ENCODE peak calls at places on chromosomes 4 and X, in four cellular contexts. One of them, this sample, is unnamed. For H3K9me3, the result is how much of the 10 kb centered on the place peaks cover.

GRCh38 chr4:176238819-176239218 is 30.2 kb downstream of the ASB5 start:
- DNase-seq in neural progenitor cell: no peak
- DNase-seq in GM23248: peak
- DNase-seq in MM.1S: no peak
- DNase-seq in this sample: peak

GRCh38 chrX:111040377-111041017 is 55.5 kb upstream of the PAK3 start:
- DNase-seq in neural progenitor cell: no peak
- DNase-seq in GM23248: peak
- DNase-seq in MM.1S: no peak
- DNase-seq in this sample: peak

GRCh38 chr4:95165926-95166524 is 382.7 kb downstream of the UNC5C start:
- DNase-seq in neural progenitor cell: peak
- DNase-seq in GM23248: peak
- DNase-seq in MM.1S: peak
- DNase-seq in this sample: peak

GRCh38 chrX:119008122-119008744 is 33.8 kb downstream of the LONRF3 start:
- DNase-seq in neural progenitor cell: peak
- DNase-seq in GM23248: peak
- DNase-seq in MM.1S: peak
- DNase-seq in this sample: peak

GRCh38 chr4:165560941-165561340 is 182.1 kb downstream of the CPE start:
- DNase-seq in neural progenitor cell: no peak
- DNase-seq in GM23248: no peak
- DNase-seq in MM.1S: no peak
- DNase-seq in this sample: no peak

GRCh38 chrX:146602246-146602645 is 207.3 kb upstream of the CXorf51B start:
- DNase-seq in neural progenitor cell: no peak
- DNase-seq in GM23248: no peak
- DNase-seq in MM.1S: no peak
- DNase-seq in this sample: no peak

GRCh38 chrX:110692876-110693275 is 102.7 kb downstream of the CHRDL1 start:
- DNase-seq in neural progenitor cell: no peak
- DNase-seq in GM23248: no peak
- DNase-seq in MM.1S: peak
- DNase-seq in this sample: no peak

GRCh38 chr4:826508-827208 is 729 bp upstream of the CPLX1 start:
- DNase-seq in neural progenitor cell: peak
- DNase-seq in GM23248: no peak
- DNase-seq in MM.1S: no peak
- DNase-seq in this sample: no peak

GRCh38 chrX:112846787-112847186 is 6.2 kb upstream of the AMOT start:
- DNase-seq in neural progenitor cell: no peak
- DNase-seq in GM23248: no peak
- DNase-seq in MM.1S: no peak
- DNase-seq in this sample: no peak

GRCh38 chr4:94548571-94548970 is 96.8 kb downstream of the PDLIM5 start:
- DNase-seq in neural progenitor cell: peak
- DNase-seq in GM23248: peak
- DNase-seq in MM.1S: no peak
- DNase-seq in this sample: peak

GRCh38 chrX:123184858-123185251 is 777 bp downstream of the GRIA3 start:
- DNase-seq in neural progenitor cell: peak
- DNase-seq in GM23248: peak
- DNase-seq in MM.1S: no peak
- DNase-seq in this sample: no peak

GRCh38 chr4:175951794-175952193 is 113.8 kb upstream of the WDR17 start:
- DNase-seq in neural progenitor cell: no peak
- DNase-seq in GM23248: peak
- DNase-seq in MM.1S: no peak
- DNase-seq in this sample: peak

GRCh38 chr4:37454263-37454800 is 209.8 kb downstream of the NWD2 start:
- DNase-seq in neural progenitor cell: no peak
- DNase-seq in GM23248: no peak
- DNase-seq in MM.1S: no peak
- DNase-seq in this sample: no peak

GRCh38 chr4:121256887-121257426 is 92.8 kb upstream of the TNIP3 start:
- DNase-seq in neural progenitor cell: no peak
- DNase-seq in GM23248: no peak
- DNase-seq in MM.1S: no peak
- DNase-seq in this sample: no peak

GRCh38 chrX:37993857-37994619 is 12.3 kb upstream of the SYTL5 start:
- DNase-seq in neural progenitor cell: peak
- DNase-seq in GM23248: no peak
- DNase-seq in MM.1S: peak
- DNase-seq in this sample: peak

GRCh38 chrX:123590842-123591491 is 141.9 kb downstream of the THOC2 start:
- DNase-seq in neural progenitor cell: no peak
- DNase-seq in GM23248: peak
- DNase-seq in MM.1S: peak
- DNase-seq in this sample: peak

GRCh38 chr4:53480909-53481308 is 103.5 kb downstream of the FIP1L1 start:
- DNase-seq in neural progenitor cell: no peak
- DNase-seq in GM23248: peak
- DNase-seq in MM.1S: no peak
- DNase-seq in this sample: no peak

GRCh38 chr4:4755306-4755705 is 104.2 kb upstream of the MSX1 start:
- DNase-seq in neural progenitor cell: peak
- DNase-seq in GM23248: no peak
- DNase-seq in MM.1S: no peak
- DNase-seq in this sample: no peak

GRCh38 chr4:128974203-128974602 is 119.1 kb downstream of the SCLT1 start:
- DNase-seq in neural progenitor cell: no peak
- DNase-seq in GM23248: no peak
- DNase-seq in MM.1S: no peak
- DNase-seq in this sample: no peak

GRCh38 chr4:52173470-52174055 is 122.5 kb downstream of the SPATA18 start:
- DNase-seq in neural progenitor cell: no peak
- DNase-seq in GM23248: peak
- DNase-seq in MM.1S: no peak
- DNase-seq in this sample: no peak

GRCh38 chrX:148281920-148282319 is 218.5 kb upstream of the AFF2 start:
- DNase-seq in neural progenitor cell: no peak
- DNase-seq in GM23248: no peak
- DNase-seq in MM.1S: no peak
- DNase-seq in this sample: no peak

GRCh38 chr4:40507977-40508376 is 121.7 kb downstream of the RBM47 start:
- DNase-seq in neural progenitor cell: no peak
- DNase-seq in GM23248: no peak
- DNase-seq in MM.1S: no peak
- DNase-seq in this sample: no peak

GRCh38 chr4:18980516-18981233 is 959.1 kb upstream of the LCORL start:
- DNase-seq in neural progenitor cell: no peak
- DNase-seq in GM23248: no peak
- DNase-seq in MM.1S: peak
- DNase-seq in this sample: peak

GRCh38 chrX:5080812-5081211 is 1147.9 kb downstream of the NLGN4X start:
- DNase-seq in neural progenitor cell: no peak
- DNase-seq in GM23248: no peak
- DNase-seq in MM.1S: no peak
- DNase-seq in this sample: peak

GRCh38 chrX:115894087-115894486 is 276.5 kb upstream of the AGTR2 start:
- DNase-seq in neural progenitor cell: peak
- DNase-seq in GM23248: no peak
- DNase-seq in MM.1S: peak
- DNase-seq in this sample: peak

GRCh38 chr4:78058591-78059523 is 1.7 kb downstream of the FRAS1 start:
- DNase-seq in neural progenitor cell: peak
- DNase-seq in GM23248: peak
- DNase-seq in MM.1S: peak
- DNase-seq in this sample: peak

GRCh38 chrX:116284383-116284782 is 113.8 kb downstream of the AGTR2 start:
- DNase-seq in neural progenitor cell: no peak
- DNase-seq in GM23248: no peak
- DNase-seq in MM.1S: no peak
- DNase-seq in this sample: peak

GRCh38 chr4:46390353-46391058 is 578 bp upstream of the GABRA2 start:
- DNase-seq in neural progenitor cell: peak
- DNase-seq in GM23248: no peak
- DNase-seq in MM.1S: no peak
- DNase-seq in this sample: no peak

GRCh38 chr4:80263541-80264351 is 2.7 kb upstream of the FGF5 start:
- DNase-seq in neural progenitor cell: peak
- DNase-seq in GM23248: no peak
- DNase-seq in MM.1S: no peak
- DNase-seq in this sample: no peak

GRCh38 chr4:186693159-186693815 is 30.4 kb downstream of the FAT1 start:
- DNase-seq in neural progenitor cell: no peak
- DNase-seq in GM23248: peak
- DNase-seq in MM.1S: no peak
- DNase-seq in this sample: peak

GRCh38 chrX:38985375-38985774 is 184.1 kb downstream of the MID1IP1 start:
- DNase-seq in neural progenitor cell: no peak
- DNase-seq in GM23248: peak
- DNase-seq in MM.1S: peak
- DNase-seq in this sample: peak

DNA sequence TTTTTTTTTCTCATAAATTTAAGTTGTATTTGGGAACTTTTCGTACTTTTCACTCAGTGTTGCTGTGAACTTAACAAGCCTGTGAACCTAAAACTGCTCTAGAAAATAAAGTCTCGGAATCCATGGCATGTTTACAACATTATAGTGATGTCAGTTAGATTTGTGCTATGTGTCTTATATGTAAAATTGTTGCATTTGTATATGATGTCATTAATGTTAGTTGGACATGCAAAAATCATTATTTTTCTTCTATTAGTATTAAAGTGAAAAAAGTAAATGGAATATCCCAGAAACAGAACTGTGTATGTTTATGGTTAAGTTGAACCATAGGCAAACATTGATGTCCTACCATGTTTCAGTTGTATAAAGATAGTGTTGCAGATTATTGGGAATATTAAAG is 85.2 kb downstream of the STIM2 start:
- DNase-seq in neural progenitor cell: no peak
- DNase-seq in GM23248: no peak
- DNase-seq in MM.1S: no peak
- DNase-seq in this sample: no peak
- H3K9me3 ChIP-seq in neural progenitor cell: under half
- H3K9me3 ChIP-seq in GM23248: under half
- H3K9me3 ChIP-seq in MM.1S: under half
- H3K9me3 ChIP-seq in this sample: under half

GRCh38 chr4:168632246-168632832 is 135.5 kb downstream of the PALLD start:
- DNase-seq in neural progenitor cell: peak
- DNase-seq in GM23248: peak
- DNase-seq in MM.1S: no peak
- DNase-seq in this sample: peak

GRCh38 chr4:168630445-168631187 is 133.8 kb downstream of the PALLD start:
- DNase-seq in neural progenitor cell: no peak
- DNase-seq in GM23248: peak
- DNase-seq in MM.1S: no peak
- DNase-seq in this sample: peak

GRCh38 chr4:168629561-168629960 is 132.7 kb downstream of the PALLD start:
- DNase-seq in neural progenitor cell: no peak
- DNase-seq in GM23248: no peak
- DNase-seq in MM.1S: no peak
- DNase-seq in this sample: no peak

GRCh38 chr4:168633071-168633470 is 136.2 kb downstream of the PALLD start:
- DNase-seq in neural progenitor cell: no peak
- DNase-seq in GM23248: no peak
- DNase-seq in MM.1S: no peak
- DNase-seq in this sample: peak

DNA sequence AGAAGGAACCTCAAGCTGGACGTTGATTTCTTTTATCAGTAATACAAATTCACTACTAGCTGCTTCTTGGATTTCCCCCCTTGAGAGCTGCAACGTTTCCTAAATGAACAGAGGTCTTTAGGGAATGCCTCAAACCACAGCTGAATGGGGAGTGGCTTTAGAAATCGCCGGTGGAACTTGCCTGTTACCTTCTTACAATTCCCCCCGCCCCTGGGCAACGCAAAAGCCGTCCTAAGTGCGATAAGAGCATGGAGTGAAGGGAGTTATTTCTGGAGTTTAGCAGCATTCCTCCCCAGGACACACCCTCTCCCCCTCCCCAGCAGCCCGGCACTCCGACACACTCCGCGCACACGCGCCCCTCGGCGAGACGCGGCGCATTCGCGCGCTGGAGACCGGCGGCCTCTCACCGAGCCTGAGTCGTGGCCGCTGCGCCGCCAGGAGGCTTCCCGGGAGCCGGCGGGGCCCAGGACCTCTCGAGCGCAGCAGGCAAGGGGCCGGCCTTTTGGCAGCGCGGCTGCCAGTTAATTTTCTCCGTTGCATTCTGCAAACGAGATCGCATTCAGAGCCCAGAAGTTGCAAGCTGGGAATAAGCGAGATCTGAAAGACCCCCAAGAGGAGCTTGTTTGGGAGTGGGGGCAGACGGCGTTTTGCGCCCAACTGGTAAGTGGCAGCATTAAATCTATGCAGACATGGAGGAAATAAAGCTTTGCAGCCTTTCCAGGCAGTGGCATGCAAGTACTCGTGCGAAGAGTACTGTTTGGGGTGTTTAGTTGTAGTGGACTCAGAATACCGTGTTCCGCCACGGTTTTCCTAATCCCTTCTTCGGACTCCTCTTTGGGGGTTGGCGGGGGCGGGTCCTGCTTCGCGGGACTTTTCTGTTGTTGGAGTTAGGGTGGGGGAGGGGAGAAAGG is 134.6 kb downstream of the PALLD start:
- DNase-seq in neural progenitor cell: peak
- DNase-seq in GM23248: peak
- DNase-seq in MM.1S: no peak
- DNase-seq in this sample: peak
- TF ChIP-seq EZH2 in neural progenitor cell: no peak
- TF ChIP-seq EZH2 in GM23248: no peak
- TF ChIP-seq EZH2 in MM.1S: no peak
- TF ChIP-seq EZH2 in this sample: no peak

GRCh38 chrX:71493111-71493613 is 39.7 kb upstream of the OGT start:
- DNase-seq in neural progenitor cell: no peak
- DNase-seq in GM23248: peak
- DNase-seq in MM.1S: no peak
- DNase-seq in this sample: no peak
- TF ChIP-seq EZH2phosphoT487 in neural progenitor cell: no peak
- TF ChIP-seq EZH2phosphoT487 in GM23248: no peak
- TF ChIP-seq EZH2phosphoT487 in MM.1S: no peak
- TF ChIP-seq EZH2phosphoT487 in this sample: no peak

GRCh38 chrX:63471004-63471403 is 119.9 kb upstream of the SPIN4 start:
- DNase-seq in neural progenitor cell: no peak
- DNase-seq in GM23248: no peak
- DNase-seq in MM.1S: no peak
- DNase-seq in this sample: no peak

GRCh38 chrX:63470506-63470905 is 119.4 kb upstream of the SPIN4 start:
- DNase-seq in neural progenitor cell: no peak
- DNase-seq in GM23248: no peak
- DNase-seq in MM.1S: no peak
- DNase-seq in this sample: no peak

DNA sequence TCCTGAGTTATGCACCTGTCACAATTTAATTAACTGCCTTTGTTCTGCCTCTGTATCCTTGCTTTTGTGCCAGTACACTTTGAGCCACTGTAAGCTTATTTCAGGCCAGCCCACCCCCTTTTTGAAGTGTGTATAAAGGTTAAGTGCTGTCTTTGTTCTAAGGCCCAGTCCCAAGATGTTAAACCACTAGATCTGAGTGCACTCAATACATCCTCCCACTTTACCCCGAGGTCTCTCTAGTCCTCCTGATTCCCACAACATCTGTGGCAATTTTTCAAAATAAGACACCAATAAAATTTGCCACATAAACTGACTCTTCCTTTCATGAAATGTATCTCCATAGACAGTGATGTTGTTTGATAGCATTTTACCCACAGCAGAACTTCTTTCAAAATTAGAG is 124.1 kb upstream of the SPIN4 start:
- DNase-seq in neural progenitor cell: peak
- DNase-seq in GM23248: no peak
- DNase-seq in MM.1S: no peak
- DNase-seq in this sample: no peak
- H3K9me3 ChIP-seq in neural progenitor cell: under half
- H3K9me3 ChIP-seq in GM23248: under half
- H3K9me3 ChIP-seq in MM.1S: under half
- H3K9me3 ChIP-seq in this sample: under half